ENCODE peak calls at places on chromosome 3, in five cellular contexts. One of them, this sample, is unnamed.

GRCh38 chr3:15440891-15441290 is 13.5 kb downstream of the EAF1 start:
- DNase-seq in GM12865: no peak
- DNase-seq in occipital lobe: no peak
- DNase-seq in activated CD4-positive, alpha-beta T cell treated with anti-CD3 and anti-CD28 coated beads, Interleukin-2, amount 50 U/mL, for 24 hours: no peak
- DNase-seq in sciatic nerve: no peak
- DNase-seq in this sample: no peak

GRCh38 chr3:140706360-140706759 is 28.5 kb downstream of the TRIM42 start:
- DNase-seq in GM12865: no peak
- DNase-seq in occipital lobe: no peak
- DNase-seq in sciatic nerve: no peak
- DNase-seq in activated CD4-positive, alpha-beta T cell treated with anti-CD3 and anti-CD28 coated beads, Interleukin-2, amount 50 U/mL, for 24 hours: no peak
- DNase-seq in this sample: no peak

GRCh38 chr3:116963802-116964201 is 254.2 kb downstream of the TUSC7 start:
- DNase-seq in occipital lobe: no peak
- DNase-seq in activated CD4-positive, alpha-beta T cell treated with anti-CD3 and anti-CD28 coated beads, Interleukin-2, amount 50 U/mL, for 24 hours: no peak
- DNase-seq in sciatic nerve: no peak
- DNase-seq in GM12865: no peak
- DNase-seq in this sample: no peak

GRCh38 chr3:49397470-49397869 is 14.3 kb downstream of the RHOA start:
- DNase-seq in activated CD4-positive, alpha-beta T cell treated with anti-CD3 and anti-CD28 coated beads, Interleukin-2, amount 50 U/mL, for 24 hours: no peak
- DNase-seq in occipital lobe: no peak
- DNase-seq in GM12865: peak
- DNase-seq in sciatic nerve: no peak
- DNase-seq in this sample: no peak

GRCh38 chr3:172254542-172254941 is 193.7 kb downstream of the GHSR start:
- DNase-seq in activated CD4-positive, alpha-beta T cell treated with anti-CD3 and anti-CD28 coated beads, Interleukin-2, amount 50 U/mL, for 24 hours: no peak
- DNase-seq in sciatic nerve: no peak
- DNase-seq in occipital lobe: no peak
- DNase-seq in GM12865: no peak
- DNase-seq in this sample: no peak

GRCh38 chr3:13034109-13034800 is 39.0 kb downstream of the IQSEC1 start:
- DNase-seq in activated CD4-positive, alpha-beta T cell treated with anti-CD3 and anti-CD28 coated beads, Interleukin-2, amount 50 U/mL, for 24 hours: no peak
- DNase-seq in occipital lobe: no peak
- DNase-seq in GM12865: no peak
- DNase-seq in sciatic nerve: no peak
- DNase-seq in this sample: no peak

GRCh38 chr3:125602752-125603649 is 7.7 kb upstream of the OSBPL11 start:
- DNase-seq in activated CD4-positive, alpha-beta T cell treated with anti-CD3 and anti-CD28 coated beads, Interleukin-2, amount 50 U/mL, for 24 hours: no peak
- DNase-seq in sciatic nerve: no peak
- DNase-seq in occipital lobe: peak
- DNase-seq in GM12865: no peak
- DNase-seq in this sample: no peak

GRCh38 chr3:41915353-41915752 is 46.5 kb downstream of the ULK4 start:
- DNase-seq in occipital lobe: no peak
- DNase-seq in sciatic nerve: no peak
- DNase-seq in GM12865: no peak
- DNase-seq in activated CD4-positive, alpha-beta T cell treated with anti-CD3 and anti-CD28 coated beads, Interleukin-2, amount 50 U/mL, for 24 hours: no peak
- DNase-seq in this sample: no peak

GRCh38 chr3:129606522-129607390 is at the start of gene PLXND1:
- DNase-seq in sciatic nerve: peak
- DNase-seq in activated CD4-positive, alpha-beta T cell treated with anti-CD3 and anti-CD28 coated beads, Interleukin-2, amount 50 U/mL, for 24 hours: no peak
- DNase-seq in GM12865: no peak
- DNase-seq in occipital lobe: peak
- DNase-seq in this sample: peak

GRCh38 chr3:106510206-106510605 is 641.4 kb upstream of the CBLB start:
- DNase-seq in occipital lobe: no peak
- DNase-seq in GM12865: no peak
- DNase-seq in sciatic nerve: no peak
- DNase-seq in activated CD4-positive, alpha-beta T cell treated with anti-CD3 and anti-CD28 coated beads, Interleukin-2, amount 50 U/mL, for 24 hours: no peak
- DNase-seq in this sample: no peak

GRCh38 chr3:36796896-36797295 is 32.5 kb upstream of the DCLK3 start:
- DNase-seq in GM12865: no peak
- DNase-seq in occipital lobe: no peak
- DNase-seq in activated CD4-positive, alpha-beta T cell treated with anti-CD3 and anti-CD28 coated beads, Interleukin-2, amount 50 U/mL, for 24 hours: no peak
- DNase-seq in sciatic nerve: no peak
- DNase-seq in this sample: no peak

GRCh38 chr3:22118542-22118941 is 367.5 kb upstream of the ZNF385D start:
- DNase-seq in activated CD4-positive, alpha-beta T cell treated with anti-CD3 and anti-CD28 coated beads, Interleukin-2, amount 50 U/mL, for 24 hours: no peak
- DNase-seq in occipital lobe: no peak
- DNase-seq in GM12865: no peak
- DNase-seq in sciatic nerve: no peak
- DNase-seq in this sample: no peak

GRCh38 chr3:67610458-67610857 is 44.0 kb downstream of the SUCLG2 start:
- DNase-seq in activated CD4-positive, alpha-beta T cell treated with anti-CD3 and anti-CD28 coated beads, Interleukin-2, amount 50 U/mL, for 24 hours: no peak
- DNase-seq in occipital lobe: no peak
- DNase-seq in sciatic nerve: no peak
- DNase-seq in GM12865: no peak
- DNase-seq in this sample: no peak

GRCh38 chr3:133885241-133885711 is 10.4 kb downstream of the RAB6B start:
- DNase-seq in occipital lobe: no peak
- DNase-seq in GM12865: no peak
- DNase-seq in sciatic nerve: no peak
- DNase-seq in activated CD4-positive, alpha-beta T cell treated with anti-CD3 and anti-CD28 coated beads, Interleukin-2, amount 50 U/mL, for 24 hours: no peak
- DNase-seq in this sample: no peak

GRCh38 chr3:48428088-48428862 is 1.6 kb downstream of the PLXNB1 start:
- DNase-seq in sciatic nerve: no peak
- DNase-seq in occipital lobe: no peak
- DNase-seq in activated CD4-positive, alpha-beta T cell treated with anti-CD3 and anti-CD28 coated beads, Interleukin-2, amount 50 U/mL, for 24 hours: no peak
- DNase-seq in GM12865: no peak
- DNase-seq in this sample: no peak

GRCh38 chr3:149941946-149942345 is 28.7 kb downstream of the PFN2 start:
- DNase-seq in activated CD4-positive, alpha-beta T cell treated with anti-CD3 and anti-CD28 coated beads, Interleukin-2, amount 50 U/mL, for 24 hours: no peak
- DNase-seq in GM12865: no peak
- DNase-seq in occipital lobe: no peak
- DNase-seq in sciatic nerve: no peak
- DNase-seq in this sample: no peak

GRCh38 chr3:186255703-186256331 is 106.2 kb downstream of the DGKG start:
- DNase-seq in activated CD4-positive, alpha-beta T cell treated with anti-CD3 and anti-CD28 coated beads, Interleukin-2, amount 50 U/mL, for 24 hours: no peak
- DNase-seq in sciatic nerve: no peak
- DNase-seq in occipital lobe: peak
- DNase-seq in GM12865: peak
- DNase-seq in this sample: no peak

GRCh38 chr3:146431240-146431639 is 38.1 kb downstream of the PLSCR2 start:
- DNase-seq in occipital lobe: no peak
- DNase-seq in sciatic nerve: no peak
- DNase-seq in GM12865: no peak
- DNase-seq in activated CD4-positive, alpha-beta T cell treated with anti-CD3 and anti-CD28 coated beads, Interleukin-2, amount 50 U/mL, for 24 hours: no peak
- DNase-seq in this sample: no peak

GRCh38 chr3:183455064-183455463 is 26.6 kb upstream of the MCF2L2 start:
- DNase-seq in activated CD4-positive, alpha-beta T cell treated with anti-CD3 and anti-CD28 coated beads, Interleukin-2, amount 50 U/mL, for 24 hours: no peak
- DNase-seq in sciatic nerve: no peak
- DNase-seq in GM12865: no peak
- DNase-seq in occipital lobe: peak
- DNase-seq in this sample: no peak

GRCh38 chr3:127844326-127844942 is 22.1 kb upstream of the MGLL start:
- DNase-seq in GM12865: peak
- DNase-seq in sciatic nerve: no peak
- DNase-seq in occipital lobe: no peak
- DNase-seq in activated CD4-positive, alpha-beta T cell treated with anti-CD3 and anti-CD28 coated beads, Interleukin-2, amount 50 U/mL, for 24 hours: no peak
- DNase-seq in this sample: no peak

GRCh38 chr3:188092648-188093047 is 61.3 kb upstream of the LPP start:
- DNase-seq in occipital lobe: no peak
- DNase-seq in sciatic nerve: no peak
- DNase-seq in GM12865: no peak
- DNase-seq in activated CD4-positive, alpha-beta T cell treated with anti-CD3 and anti-CD28 coated beads, Interleukin-2, amount 50 U/mL, for 24 hours: peak
- DNase-seq in this sample: no peak

GRCh38 chr3:12490547-12490946 is 6.3 kb downstream of the TSEN2 start:
- DNase-seq in sciatic nerve: no peak
- DNase-seq in occipital lobe: no peak
- DNase-seq in GM12865: no peak
- DNase-seq in activated CD4-positive, alpha-beta T cell treated with anti-CD3 and anti-CD28 coated beads, Interleukin-2, amount 50 U/mL, for 24 hours: no peak
- DNase-seq in this sample: no peak

GRCh38 chr3:42347928-42348327 is 62.5 kb downstream of the LYZL4 start:
- DNase-seq in sciatic nerve: no peak
- DNase-seq in activated CD4-positive, alpha-beta T cell treated with anti-CD3 and anti-CD28 coated beads, Interleukin-2, amount 50 U/mL, for 24 hours: no peak
- DNase-seq in GM12865: no peak
- DNase-seq in occipital lobe: no peak
- DNase-seq in this sample: no peak

GRCh38 chr3:85193565-85193964 is 234.8 kb downstream of the CADM2 start:
- DNase-seq in sciatic nerve: no peak
- DNase-seq in GM12865: no peak
- DNase-seq in activated CD4-positive, alpha-beta T cell treated with anti-CD3 and anti-CD28 coated beads, Interleukin-2, amount 50 U/mL, for 24 hours: no peak
- DNase-seq in occipital lobe: no peak
- DNase-seq in this sample: no peak

GRCh38 chr3:128301186-128302023 is 148.1 kb downstream of the EEFSEC start:
- DNase-seq in GM12865: no peak
- DNase-seq in activated CD4-positive, alpha-beta T cell treated with anti-CD3 and anti-CD28 coated beads, Interleukin-2, amount 50 U/mL, for 24 hours: no peak
- DNase-seq in sciatic nerve: no peak
- DNase-seq in occipital lobe: no peak
- DNase-seq in this sample: no peak

GRCh38 chr3:53491276-53491675 is 3.1 kb upstream of the CACNA1D start:
- DNase-seq in occipital lobe: no peak
- DNase-seq in activated CD4-positive, alpha-beta T cell treated with anti-CD3 and anti-CD28 coated beads, Interleukin-2, amount 50 U/mL, for 24 hours: no peak
- DNase-seq in sciatic nerve: no peak
- DNase-seq in GM12865: no peak
- DNase-seq in this sample: no peak

GRCh38 chr3:193310914-193311723 is 67.4 kb downstream of the ATP13A5 start:
- DNase-seq in occipital lobe: no peak
- DNase-seq in GM12865: no peak
- DNase-seq in sciatic nerve: no peak
- DNase-seq in activated CD4-positive, alpha-beta T cell treated with anti-CD3 and anti-CD28 coated beads, Interleukin-2, amount 50 U/mL, for 24 hours: no peak
- DNase-seq in this sample: no peak

GRCh38 chr3:169668957-169669681 is 5.6 kb upstream of the MECOM start:
- DNase-seq in sciatic nerve: peak
- DNase-seq in GM12865: peak
- DNase-seq in occipital lobe: peak
- DNase-seq in activated CD4-positive, alpha-beta T cell treated with anti-CD3 and anti-CD28 coated beads, Interleukin-2, amount 50 U/mL, for 24 hours: peak
- DNase-seq in this sample: no peak

GRCh38 chr3:185586644-185586964 is 509 bp downstream of the SENP2 start:
- DNase-seq in GM12865: no peak
- DNase-seq in activated CD4-positive, alpha-beta T cell treated with anti-CD3 and anti-CD28 coated beads, Interleukin-2, amount 50 U/mL, for 24 hours: no peak
- DNase-seq in occipital lobe: no peak
- DNase-seq in sciatic nerve: no peak
- DNase-seq in this sample: no peak

GRCh38 chr3:59607628-59608027 is 557.8 kb upstream of the CFAP20DC start:
- DNase-seq in occipital lobe: no peak
- DNase-seq in sciatic nerve: no peak
- DNase-seq in GM12865: no peak
- DNase-seq in activated CD4-positive, alpha-beta T cell treated with anti-CD3 and anti-CD28 coated beads, Interleukin-2, amount 50 U/mL, for 24 hours: no peak
- DNase-seq in this sample: no peak

GRCh38 chr3:53665606-53666005 is 171.2 kb downstream of the CACNA1D start:
- DNase-seq in GM12865: no peak
- DNase-seq in sciatic nerve: no peak
- DNase-seq in activated CD4-positive, alpha-beta T cell treated with anti-CD3 and anti-CD28 coated beads, Interleukin-2, amount 50 U/mL, for 24 hours: no peak
- DNase-seq in occipital lobe: no peak
- DNase-seq in this sample: no peak

GRCh38 chr3:158912188-158912587 is 110.3 kb downstream of the MFSD1 start:
- DNase-seq in GM12865: no peak
- DNase-seq in sciatic nerve: no peak
- DNase-seq in occipital lobe: no peak
- DNase-seq in activated CD4-positive, alpha-beta T cell treated with anti-CD3 and anti-CD28 coated beads, Interleukin-2, amount 50 U/mL, for 24 hours: no peak
- DNase-seq in this sample: no peak

GRCh38 chr3:134328846-134329245 is 45.4 kb downstream of the AMOTL2 start:
- DNase-seq in sciatic nerve: peak
- DNase-seq in GM12865: no peak
- DNase-seq in activated CD4-positive, alpha-beta T cell treated with anti-CD3 and anti-CD28 coated beads, Interleukin-2, amount 50 U/mL, for 24 hours: no peak
- DNase-seq in occipital lobe: no peak
- DNase-seq in this sample: no peak

GRCh38 chr3:15839568-15839967 is 41.8 kb upstream of the ANKRD28 start:
- DNase-seq in occipital lobe: no peak
- DNase-seq in GM12865: no peak
- DNase-seq in activated CD4-positive, alpha-beta T cell treated with anti-CD3 and anti-CD28 coated beads, Interleukin-2, amount 50 U/mL, for 24 hours: no peak
- DNase-seq in sciatic nerve: no peak
- DNase-seq in this sample: no peak

GRCh38 chr3:19399836-19400235 is 251.5 kb downstream of the KCNH8 start:
- DNase-seq in sciatic nerve: no peak
- DNase-seq in GM12865: no peak
- DNase-seq in activated CD4-positive, alpha-beta T cell treated with anti-CD3 and anti-CD28 coated beads, Interleukin-2, amount 50 U/mL, for 24 hours: no peak
- DNase-seq in occipital lobe: no peak
- DNase-seq in this sample: no peak

This sample was measured in effector memory CD8-positive, alpha-beta T cell.